ENCODE peak calls at places on chromosomes 2 and 18, in five cellular contexts. One of them, this sample, is unnamed.

GRCh38 chr18:23671564-23671963 is 8.9 kb upstream of the ANKRD29 start:
- DNase-seq in psoas muscle: no peak
- DNase-seq in lower lobe of right lung: no peak
- DNase-seq in right atrium auricular region: no peak
- DNase-seq in PC-9: no peak
- DNase-seq in this sample: no peak

GRCh38 chr2:44949329-44950151 is 8.0 kb downstream of the SIX3 start:
- DNase-seq in psoas muscle: peak
- DNase-seq in lower lobe of right lung: peak
- DNase-seq in right atrium auricular region: no peak
- DNase-seq in PC-9: no peak
- DNase-seq in this sample: peak

GRCh38 chr2:24101992-24102391 is 17.4 kb upstream of the TP53I3 start:
- DNase-seq in psoas muscle: no peak
- DNase-seq in lower lobe of right lung: no peak
- DNase-seq in right atrium auricular region: no peak
- DNase-seq in PC-9: no peak
- DNase-seq in this sample: no peak

GRCh38 chr18:8478166-8478967 is 130.9 kb upstream of the RAB12 start:
- DNase-seq in psoas muscle: peak
- DNase-seq in lower lobe of right lung: peak
- DNase-seq in right atrium auricular region: no peak
- DNase-seq in PC-9: peak
- DNase-seq in this sample: peak

GRCh38 chr18:8719192-8719591 is 13.8 kb downstream of the MTCL1 start:
- DNase-seq in psoas muscle: no peak
- DNase-seq in lower lobe of right lung: no peak
- DNase-seq in right atrium auricular region: no peak
- DNase-seq in PC-9: no peak
- DNase-seq in this sample: no peak

GRCh38 chr2:32377928-32378327 is 21.1 kb downstream of the BIRC6 start:
- DNase-seq in psoas muscle: no peak
- DNase-seq in lower lobe of right lung: no peak
- DNase-seq in right atrium auricular region: no peak
- DNase-seq in PC-9: no peak
- DNase-seq in this sample: no peak

GRCh38 chr2:121722479-121722878 is 14.2 kb downstream of the NIFK start:
- DNase-seq in psoas muscle: no peak
- DNase-seq in lower lobe of right lung: no peak
- DNase-seq in right atrium auricular region: no peak
- DNase-seq in PC-9: no peak
- DNase-seq in this sample: no peak

GRCh38 chr2:56148825-56149224 is 35.0 kb upstream of the CCDC85A start:
- DNase-seq in psoas muscle: no peak
- DNase-seq in lower lobe of right lung: no peak
- DNase-seq in right atrium auricular region: no peak
- DNase-seq in PC-9: no peak
- DNase-seq in this sample: no peak

GRCh38 chr2:164721425-164721824 is 100.1 kb upstream of the GRB14 start:
- DNase-seq in psoas muscle: no peak
- DNase-seq in lower lobe of right lung: no peak
- DNase-seq in right atrium auricular region: no peak
- DNase-seq in PC-9: no peak
- DNase-seq in this sample: no peak

GRCh38 chr18:3455938-3456685 is 6.1 kb downstream of the TGIF1 start:
- DNase-seq in psoas muscle: no peak
- DNase-seq in lower lobe of right lung: no peak
- DNase-seq in right atrium auricular region: no peak
- DNase-seq in PC-9: no peak
- DNase-seq in this sample: peak

GRCh38 chr2:128458438-128458837 is 139.8 kb upstream of the HS6ST1 start:
- DNase-seq in psoas muscle: no peak
- DNase-seq in lower lobe of right lung: no peak
- DNase-seq in right atrium auricular region: no peak
- DNase-seq in PC-9: no peak
- DNase-seq in this sample: no peak

GRCh38 chr2:127382836-127383235 is 4.9 kb downstream of the MAP3K2 start:
- DNase-seq in psoas muscle: no peak
- DNase-seq in lower lobe of right lung: no peak
- DNase-seq in right atrium auricular region: no peak
- DNase-seq in PC-9: no peak
- DNase-seq in this sample: no peak

GRCh38 chr2:240623531-240624010 is 1.7 kb upstream of the GPR35 start:
- DNase-seq in psoas muscle: peak
- DNase-seq in lower lobe of right lung: peak
- DNase-seq in right atrium auricular region: no peak
- DNase-seq in PC-9: no peak
- DNase-seq in this sample: no peak

GRCh38 chr2:37730037-37730813 is 58.8 kb upstream of the CDC42EP3 start:
- DNase-seq in psoas muscle: no peak
- DNase-seq in lower lobe of right lung: no peak
- DNase-seq in right atrium auricular region: no peak
- DNase-seq in PC-9: no peak
- DNase-seq in this sample: no peak

GRCh38 chr18:75035944-75036343 is 173.0 kb downstream of the PTGR3 start:
- DNase-seq in psoas muscle: no peak
- DNase-seq in lower lobe of right lung: no peak
- DNase-seq in right atrium auricular region: no peak
- DNase-seq in PC-9: no peak
- DNase-seq in this sample: no peak

GRCh38 chr18:49548266-49548665 is 13.6 kb upstream of the LIPG start:
- DNase-seq in psoas muscle: no peak
- DNase-seq in lower lobe of right lung: no peak
- DNase-seq in right atrium auricular region: no peak
- DNase-seq in PC-9: peak
- DNase-seq in this sample: peak

GRCh38 chr18:63262369-63263335 is 56.9 kb downstream of the BCL2 start:
- DNase-seq in psoas muscle: peak
- DNase-seq in lower lobe of right lung: no peak
- DNase-seq in right atrium auricular region: no peak
- DNase-seq in PC-9: no peak
- DNase-seq in this sample: no peak

GRCh38 chr18:63259581-63259830 is 60.1 kb downstream of the BCL2 start:
- DNase-seq in psoas muscle: no peak
- DNase-seq in lower lobe of right lung: no peak
- DNase-seq in right atrium auricular region: no peak
- DNase-seq in PC-9: no peak
- DNase-seq in this sample: no peak

GRCh38 chr18:63261029-63261428 is 58.5 kb downstream of the BCL2 start:
- DNase-seq in psoas muscle: no peak
- DNase-seq in lower lobe of right lung: no peak
- DNase-seq in right atrium auricular region: no peak
- DNase-seq in PC-9: no peak
- DNase-seq in this sample: no peak

GRCh38 chr18:63258749-63259580 is 60.6 kb downstream of the BCL2 start:
- DNase-seq in psoas muscle: no peak
- DNase-seq in lower lobe of right lung: no peak
- DNase-seq in right atrium auricular region: no peak
- DNase-seq in PC-9: no peak
- DNase-seq in this sample: no peak

DNA sequence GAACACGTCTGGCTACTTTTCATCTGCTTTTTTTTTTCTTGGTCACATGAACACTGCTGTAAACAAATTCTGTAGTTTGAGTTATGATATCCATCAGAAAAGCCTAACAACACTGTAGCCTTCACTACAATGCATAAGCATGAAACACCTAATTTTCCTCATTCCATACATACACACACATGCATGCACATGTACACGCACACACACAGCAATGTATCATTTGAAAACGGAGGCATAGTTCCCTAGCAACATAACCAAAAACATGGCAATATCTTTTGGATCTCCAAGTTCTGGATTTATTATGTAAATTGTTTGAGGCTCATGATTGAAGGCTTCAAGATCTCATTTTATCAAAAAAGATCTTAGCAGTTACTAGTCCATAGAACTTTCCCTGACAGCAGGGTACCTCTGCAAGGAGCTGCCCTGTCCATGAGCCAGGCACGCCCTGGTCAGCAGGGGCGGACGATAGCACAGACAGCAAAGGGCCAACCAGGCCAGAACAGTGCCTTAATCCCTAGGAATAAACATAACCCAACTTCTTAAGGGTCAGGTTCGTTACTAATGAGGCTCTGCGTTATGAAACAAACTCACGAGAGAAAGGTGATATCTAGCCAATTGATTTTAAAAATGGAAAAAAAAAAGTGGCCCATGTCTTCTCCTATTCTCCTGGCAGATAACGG is 59.4 kb downstream of the BCL2 start:
- DNase-seq in psoas muscle: peak
- DNase-seq in lower lobe of right lung: no peak
- DNase-seq in right atrium auricular region: no peak
- DNase-seq in PC-9: no peak
- DNase-seq in this sample: no peak
- TF ChIP-seq CTCF in psoas muscle: no peak
- TF ChIP-seq CTCF in lower lobe of right lung: no peak
- TF ChIP-seq CTCF in right atrium auricular region: no peak
- TF ChIP-seq CTCF in PC-9: no peak
- TF ChIP-seq CTCF in this sample: no peak

GRCh38 chr2:111898703-111899514 is 502 bp downstream of the MERTK start:
- DNase-seq in psoas muscle: peak
- DNase-seq in lower lobe of right lung: peak
- DNase-seq in right atrium auricular region: no peak
- DNase-seq in PC-9: no peak
- DNase-seq in this sample: no peak

GRCh38 chr2:111903516-111903915 is 5.1 kb downstream of the MERTK start:
- DNase-seq in psoas muscle: no peak
- DNase-seq in lower lobe of right lung: no peak
- DNase-seq in right atrium auricular region: no peak
- DNase-seq in PC-9: no peak
- DNase-seq in this sample: no peak

GRCh38 chr2:111903930-111904439 is 5.6 kb downstream of the MERTK start:
- DNase-seq in psoas muscle: no peak
- DNase-seq in lower lobe of right lung: no peak
- DNase-seq in right atrium auricular region: no peak
- DNase-seq in PC-9: no peak
- DNase-seq in this sample: no peak

GRCh38 chr2:111897924-111898702 is at the start of gene MERTK:
- DNase-seq in psoas muscle: peak
- DNase-seq in lower lobe of right lung: peak
- DNase-seq in right atrium auricular region: peak
- DNase-seq in PC-9: peak
- DNase-seq in this sample: peak

GRCh38 chr2:111900859-111901258 is 2.5 kb downstream of the MERTK start:
- DNase-seq in psoas muscle: no peak
- DNase-seq in lower lobe of right lung: no peak
- DNase-seq in right atrium auricular region: no peak
- DNase-seq in PC-9: peak
- DNase-seq in this sample: peak
- TF ChIP-seq CTCF in psoas muscle: no peak
- TF ChIP-seq CTCF in lower lobe of right lung: peak
- TF ChIP-seq CTCF in right atrium auricular region: peak
- TF ChIP-seq CTCF in PC-9: peak
- TF ChIP-seq CTCF in this sample: peak

DNA sequence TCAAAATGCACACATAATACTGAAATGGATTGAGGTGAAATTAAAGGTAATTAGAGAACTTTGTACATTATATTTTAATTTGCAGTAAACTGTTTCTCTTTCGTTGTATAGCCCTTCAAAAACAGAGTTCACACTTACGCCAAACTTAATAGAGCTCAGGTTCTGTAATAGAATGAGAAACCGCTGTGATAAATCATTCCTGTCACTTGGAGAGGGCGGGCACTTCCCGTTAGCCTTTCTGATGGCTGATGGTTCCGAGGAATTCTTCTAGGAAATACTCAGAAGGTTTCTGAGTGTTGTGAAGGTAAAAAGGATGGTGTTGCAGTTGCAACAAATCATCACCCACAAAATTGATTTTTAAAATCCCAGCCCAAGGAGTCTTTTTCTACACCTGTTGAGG is 155.9 kb upstream of the ALKAL2 start:
- DNase-seq in psoas muscle: no peak
- DNase-seq in lower lobe of right lung: no peak
- DNase-seq in right atrium auricular region: no peak
- DNase-seq in PC-9: no peak
- DNase-seq in this sample: no peak
- TF ChIP-seq CTCF in psoas muscle: no peak
- TF ChIP-seq CTCF in lower lobe of right lung: no peak
- TF ChIP-seq CTCF in right atrium auricular region: no peak
- TF ChIP-seq CTCF in PC-9: no peak
- TF ChIP-seq CTCF in this sample: no peak

DNA sequence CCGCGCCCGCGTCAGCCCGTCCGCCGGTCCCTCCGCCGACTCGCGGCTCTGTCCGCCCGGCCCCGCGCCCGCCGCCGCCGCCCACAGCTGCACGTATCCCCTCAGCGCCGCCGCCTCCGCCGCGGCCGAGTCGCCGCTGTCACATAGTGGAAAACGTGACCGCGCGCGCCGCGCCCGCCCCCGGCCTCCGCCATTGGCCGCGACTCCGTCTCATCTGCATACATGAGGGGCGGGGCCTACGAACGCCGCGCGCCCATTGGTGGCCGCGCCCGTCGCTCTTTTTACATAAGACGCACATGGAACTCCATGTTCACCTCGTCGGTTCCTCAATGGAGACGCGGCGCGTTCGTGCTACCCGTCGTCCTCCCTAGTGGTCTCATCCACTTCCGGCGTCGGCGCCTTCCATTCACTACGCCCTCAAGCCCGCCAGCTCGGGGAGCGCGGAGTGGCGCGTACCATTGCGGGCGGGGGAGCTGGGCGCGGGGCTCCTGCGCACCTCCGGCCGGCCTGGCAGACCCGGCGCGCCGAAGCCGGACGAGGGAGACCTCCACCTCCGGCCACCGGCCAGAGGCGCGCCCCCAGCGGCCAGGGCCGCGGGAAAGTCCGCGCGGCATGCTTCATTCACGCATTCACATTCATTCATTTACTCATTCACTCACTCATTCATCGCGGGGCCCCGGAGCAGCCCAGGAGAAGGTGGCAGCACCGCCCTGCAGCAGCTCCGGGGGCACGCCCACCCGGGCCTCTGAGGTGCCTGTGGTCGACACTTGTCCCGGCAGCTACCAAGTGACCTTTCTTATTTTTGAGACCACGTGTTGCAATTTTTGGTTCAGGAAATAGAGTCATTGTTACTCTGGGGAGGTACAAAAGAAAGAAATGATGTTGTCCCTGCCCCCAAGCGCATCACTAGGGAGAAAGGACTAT is 502 bp upstream of the PER2 start:
- DNase-seq in psoas muscle: peak
- DNase-seq in lower lobe of right lung: peak
- DNase-seq in right atrium auricular region: peak
- DNase-seq in PC-9: peak
- DNase-seq in this sample: peak
- TF ChIP-seq CTCF in psoas muscle: peak
- TF ChIP-seq CTCF in lower lobe of right lung: peak
- TF ChIP-seq CTCF in right atrium auricular region: no peak
- TF ChIP-seq CTCF in PC-9: peak
- TF ChIP-seq CTCF in this sample: no peak

DNA sequence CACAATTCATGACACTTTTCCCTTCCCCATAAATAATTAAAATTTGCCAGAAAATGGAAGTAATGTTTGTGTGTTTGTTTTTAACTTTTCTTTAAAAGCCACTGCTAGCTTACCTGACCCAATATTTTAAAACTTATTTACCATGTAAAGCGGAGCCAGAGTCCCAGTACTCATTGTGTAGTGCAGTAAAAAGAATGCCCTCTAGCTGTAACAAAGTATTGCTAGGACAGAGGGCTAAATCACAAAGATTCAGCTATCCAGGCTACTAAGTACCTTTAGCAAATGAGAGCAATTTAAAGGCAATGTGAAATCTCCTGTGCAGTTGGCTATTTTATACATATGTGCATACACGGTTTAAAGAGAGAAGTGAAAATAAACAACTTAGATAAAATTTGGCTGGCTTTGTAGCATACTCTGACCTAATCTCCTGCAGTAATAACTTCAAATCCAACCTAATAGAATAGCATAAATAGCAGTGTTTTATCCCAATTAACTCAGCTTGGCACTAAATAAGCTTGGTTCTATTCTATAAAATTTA is 997.4 kb upstream of the PIK3C3 start:
- DNase-seq in psoas muscle: no peak
- DNase-seq in lower lobe of right lung: no peak
- DNase-seq in right atrium auricular region: no peak
- DNase-seq in PC-9: no peak
- DNase-seq in this sample: no peak
- TF ChIP-seq CTCF in psoas muscle: no peak
- TF ChIP-seq CTCF in lower lobe of right lung: no peak
- TF ChIP-seq CTCF in right atrium auricular region: no peak
- TF ChIP-seq CTCF in PC-9: no peak
- TF ChIP-seq CTCF in this sample: no peak